ENCODE peak calls at places on chromosome 16, in four cellular contexts. Z is upper lobe of left lung, K is heart right ventricle, F is OCI-LY7. N is an unnamed sample.
A peak's percentile ranks its signal among the peaks of the same experiment; 100 is the strongest.

GRCh38 chr16:52906271-52906670 is 146.4 kb downstream of the CHD9NB start:
- DNase-seq in Z (no peak), K (no peak), F (no peak), N (no peak)

GRCh38 chr16:22189473-22190168 is 16.5 kb upstream of the EEF2K start:
- DNase-seq in Z (no peak), K (peak; percentile 76), F (peak; percentile 79), N (peak; percentile 76)

GRCh38 chr16:19522369-19523159 is 666 bp upstream of the GDE1 start:
- DNase-seq in Z (no peak), K (no peak), F (peak; percentile 38), N (no peak)

GRCh38 chr16:66921758-66922450 is 3.2 kb upstream of the CDH16 start:
- DNase-seq in Z (peak; percentile 73), K (no peak), F (no peak), N (no peak)

GRCh38 chr16:4360538-4361021 is 9.5 kb upstream of the PAM16 start:
- DNase-seq in Z (peak; percentile 58), K (no peak), F (no peak), N (no peak)

GRCh38 chr16:2152695-2153506 is 2.7 kb upstream of the TRAF7 start:
- DNase-seq in Z (peak; percentile 76), K (no peak), F (peak; percentile 71), N (no peak)

GRCh38 chr16:84144859-84145639 is at the start of the genes DNAAF1 and HSDL1:
- DNase-seq in Z (peak; percentile 100), K (peak; percentile 90), F (peak; percentile 92), N (peak; percentile 93)

GRCh38 chr16:4029816-4030215 is 86.4 kb downstream of the ADCY9 start:
- DNase-seq in Z (no peak), K (no peak), F (no peak), N (no peak)

GRCh38 chr16:2476345-2476720 is 1.4 kb downstream of the TBC1D24 start:
- DNase-seq in Z (no peak), K (no peak), F (no peak), N (no peak)

GRCh38 chr16:66847533-66848057 is 3.4 kb downstream of the CA7 start:
- DNase-seq in Z (no peak), K (no peak), F (no peak), N (peak; percentile 27)

GRCh38 chr16:85329059-85329812 is 217.0 kb upstream of the CIBAR2 start:
- DNase-seq in Z (peak; percentile 74), K (no peak), F (no peak), N (no peak)

GRCh38 chr16:66474750-66475199 is 47.7 kb downstream of the BEAN1 start:
- DNase-seq in Z (no peak), K (no peak), F (peak; percentile 78), N (peak; percentile 48)

GRCh38 chr16:83037102-83037501 is 410.3 kb downstream of the CDH13 start:
- DNase-seq in Z (no peak), K (no peak), F (no peak), N (no peak)

GRCh38 chr16:14378684-14379467 is 251.2 kb downstream of the PARN start:
- DNase-seq in Z (no peak), K (no peak), F (no peak), N (no peak)

GRCh38 chr16:53775821-53776431 is 72.0 kb downstream of the FTO start:
- DNase-seq in Z (no peak), K (peak; percentile 16), F (no peak), N (no peak)

DNA sequence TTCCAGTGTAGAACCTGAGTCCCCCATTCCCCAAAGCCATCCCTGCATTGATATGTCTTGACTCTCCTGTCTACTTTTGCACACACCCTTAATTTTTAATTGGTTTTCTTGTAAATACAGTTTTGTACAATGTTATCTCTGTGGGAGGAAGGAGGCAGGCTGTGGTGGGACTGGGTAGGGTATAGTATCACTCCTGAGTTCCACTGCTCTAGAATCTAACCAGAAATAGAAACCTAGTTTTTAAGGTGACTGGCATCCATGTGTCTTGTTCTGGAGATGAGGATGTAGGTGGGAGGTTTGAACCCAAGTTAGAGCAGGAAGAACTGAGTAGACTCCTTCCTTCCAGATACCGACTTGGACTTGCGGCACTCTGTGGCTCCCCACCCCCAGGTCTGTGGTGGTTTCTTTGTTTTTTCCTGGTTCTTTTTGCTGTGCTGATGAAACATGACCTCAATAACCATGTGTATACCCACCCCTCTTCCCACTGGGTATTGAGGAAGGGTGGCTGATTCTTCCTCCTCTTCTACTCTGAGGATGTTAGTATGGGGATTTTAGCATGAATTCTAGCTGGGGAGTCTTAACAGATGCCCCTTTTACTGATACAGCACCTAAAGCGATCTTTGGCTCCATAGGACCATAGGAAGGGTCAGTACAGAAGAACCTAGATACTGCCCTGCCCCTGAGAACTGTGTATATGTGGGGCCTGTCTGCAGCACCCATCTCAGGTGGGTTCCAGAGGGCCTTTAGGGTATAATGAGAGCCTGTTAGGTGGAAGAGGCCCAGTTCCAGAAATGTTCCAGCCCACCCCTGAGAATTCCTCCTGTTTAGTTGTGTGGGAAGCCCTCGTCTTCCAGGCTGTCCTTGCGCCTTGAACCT is 48.7 kb downstream of the SF3B3 start:
- DNase-seq in Z (no peak), K (no peak), F (no peak), N (no peak)
- H3K36me3 ChIP-seq in Z (peaks cover 43% of the 10 kb centered on the region), K (peaks cover 4% of the 10 kb centered on the region), F (peaks cover 83% of the 10 kb centered on the region), N (peaks cover 53% of the 10 kb centered on the region)

GRCh38 chr16:57667526-57668258 is 414 bp upstream of the ADGRG3 start:
- DNase-seq in Z (no peak), K (no peak), F (no peak), N (peak; percentile 75)
- TF ChIP-seq CTCF in Z (peak; percentile 15), K (peak; percentile 37), F (peak; percentile 41), N (no peak)

DNA sequence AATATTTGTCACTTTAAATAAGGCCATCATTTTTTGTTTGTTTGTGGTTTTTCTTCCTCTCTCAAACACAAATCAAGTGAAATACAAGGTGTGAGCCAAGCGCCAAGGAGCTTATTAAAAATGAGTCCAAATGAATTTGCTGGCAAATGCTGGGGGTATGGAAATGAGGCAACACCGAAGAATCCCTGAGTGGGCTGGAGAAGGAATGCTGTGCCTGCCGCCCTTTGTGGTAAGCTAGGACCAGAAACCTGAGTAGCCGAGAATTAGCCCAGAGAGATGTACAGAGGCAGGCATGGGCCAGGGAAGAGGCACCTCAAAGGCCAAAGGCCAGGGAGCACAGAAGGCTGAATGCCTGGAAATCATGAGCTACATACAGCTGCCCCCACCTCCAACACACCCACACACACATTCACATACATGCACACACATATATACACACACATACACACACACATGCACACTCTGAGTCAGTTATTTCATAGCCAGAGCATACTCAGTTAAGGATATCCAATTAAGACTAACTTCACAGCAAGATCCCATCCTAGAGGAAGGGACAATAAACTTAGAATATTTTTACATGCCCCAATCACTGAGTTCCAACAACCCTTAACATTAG is 266.1 kb upstream of the DYNLRB2 start:
- DNase-seq in Z (no peak), K (no peak), F (no peak), N (no peak)
- H3K4me3 ChIP-seq in Z (no peak overlapping the region), K (no peak overlapping the region), F (no peak overlapping the region), N (no peak overlapping the region)

DNA sequence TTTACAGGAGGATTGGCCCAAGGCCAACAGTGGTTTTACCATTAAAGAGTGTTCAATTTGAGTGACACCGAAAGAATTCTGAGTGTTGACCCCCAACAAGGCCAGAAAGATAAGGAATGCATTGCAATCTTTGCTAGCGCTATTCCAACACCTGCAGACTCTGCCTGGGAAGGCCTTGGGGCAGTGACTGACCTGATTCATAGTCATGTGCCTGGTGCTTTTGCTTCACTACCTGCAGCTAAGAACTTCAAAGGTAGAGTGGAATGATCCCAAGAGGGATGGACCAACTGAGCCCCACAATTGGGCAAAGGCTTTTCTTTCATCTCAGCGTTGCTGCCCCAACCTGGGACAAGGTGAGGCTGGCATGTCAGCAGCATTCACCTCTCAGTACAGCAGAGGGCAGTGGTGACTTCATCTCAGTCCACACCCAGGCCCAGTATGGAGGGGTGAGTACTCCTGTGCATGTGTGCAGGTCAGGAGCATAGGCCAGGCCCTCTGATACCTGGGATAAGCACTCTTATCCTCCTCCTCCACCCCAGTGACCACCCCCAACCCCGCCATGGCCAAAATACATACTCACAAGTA is 149.6 kb upstream of the GNAO1 start:
- DNase-seq in Z (no peak), K (peak; percentile 15), F (peak; percentile 10), N (no peak)
- H3K36me3 ChIP-seq in Z (no peaks in the 10 kb centered on the region), K (no peaks in the 10 kb centered on the region), F (no peaks in the 10 kb centered on the region), N (no peaks in the 10 kb centered on the region)

GRCh38 chr16:1152651-1153259 is at the start of gene CACNA1H:
- DNase-seq in Z (peak; percentile 89), K (peak; percentile 21), F (no peak), N (no peak)
- TF ChIP-seq CTCF in Z (no peak), K (peak; percentile 52), F (no peak), N (no peak)

GRCh38 chr16:49833796-49834195 is 22.1 kb downstream of the ZNF423 start:
- DNase-seq in Z (no peak), K (no peak), F (no peak), N (no peak)
- H3K4me3 ChIP-seq in Z (no peak overlapping the region), K (no peak overlapping the region), F (no peak overlapping the region), N (peak overlapping the region; percentile 23)

GRCh38 chr16:88606146-88606757 is 32.1 kb upstream of the IL17C start:
- DNase-seq in Z (no peak), K (no peak), F (no peak), N (no peak)
- H3K36me3 ChIP-seq in Z (peaks cover 8% of the 10 kb centered on the region), K (no peaks in the 10 kb centered on the region), F (peaks cover 94% of the 10 kb centered on the region), N (peaks cover 39% of the 10 kb centered on the region)

GRCh38 chr16:8893426-8893825 is 11.3 kb downstream of the LITAFD start:
- DNase-seq in Z (no peak), K (no peak), F (no peak), N (no peak)
- TF ChIP-seq CTCF in Z (no peak), K (no peak), F (no peak), N (no peak)

GRCh38 chr16:27402964-27403600 is 1.1 kb downstream of the IL21R start:
- DNase-seq in Z (no peak), K (no peak), F (peak; percentile 85), N (no peak)

GRCh38 chr16:27405546-27406451 is 3.8 kb downstream of the IL21R start:
- DNase-seq in Z (peak; percentile 52), K (no peak), F (peak; percentile 41), N (no peak)

GRCh38 chr16:27402569-27402963 is 592 bp downstream of the IL21R start:
- DNase-seq in Z (no peak), K (no peak), F (no peak), N (no peak)

GRCh38 chr16:27403601-27403992 is 1.6 kb downstream of the IL21R start:
- DNase-seq in Z (no peak), K (no peak), F (no peak), N (no peak)

DNA sequence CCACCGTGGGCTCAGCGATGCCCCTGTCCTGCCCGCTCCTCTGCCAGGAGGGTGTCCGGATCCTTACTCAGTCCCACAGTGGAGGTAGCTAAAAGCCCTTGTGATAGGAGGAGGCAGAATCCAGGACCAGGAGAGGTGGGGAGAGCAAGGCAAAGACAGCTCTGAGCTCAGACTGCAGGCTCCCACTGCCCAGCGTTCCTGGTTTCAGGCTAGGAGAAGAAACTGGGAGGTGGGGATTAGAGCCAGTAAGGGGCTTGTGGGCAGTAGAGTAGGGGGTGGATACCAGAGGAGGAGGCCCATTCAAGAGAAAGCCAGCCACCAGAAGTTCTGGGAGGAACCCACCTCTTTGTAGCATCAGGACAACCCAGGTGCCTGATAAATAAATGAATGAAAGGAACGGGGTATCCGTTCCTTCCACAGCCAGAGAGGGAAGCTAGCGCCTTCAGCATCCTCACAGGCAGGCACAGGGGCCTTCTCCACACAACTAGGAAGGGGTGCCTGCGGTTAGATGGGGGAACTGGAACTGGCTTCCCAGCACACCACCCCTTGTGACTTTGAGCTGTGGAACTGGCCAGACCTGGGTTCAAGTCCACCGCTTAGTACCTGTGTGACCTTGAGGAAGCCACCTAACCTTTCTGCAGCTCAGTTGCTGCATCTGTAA is 2.3 kb downstream of the IL21R start:
- DNase-seq in Z (no peak), K (no peak), F (peak; percentile 42), N (no peak)
- H3K4me3 ChIP-seq in Z (no peak overlapping the region), K (no peak overlapping the region), F (peak overlapping the region; percentile 74), N (no peak overlapping the region)

N was measured in ascending aorta.